ENCODE peak calls at places on chromosomes 11 and 22, in nine cellular contexts. A is brain microvascular endothelial cell, H is astrocyte of the cerebellum, P is nephron progenitor cell, O is activated B cell treated with CpG ODN at 0.5 μM for 24 hours, Y is HCT116, S is mammary epithelial cell, Q is neural progenitor cell, G is glutamatergic neuron. V is an unnamed sample.

GRCh38 chr11:67372993-67373915 is at the start of gene CLCF1:
- DNase-seq in A (peak), H (no peak), P (peak), O (peak), Y (no peak), S (peak), Q (peak), G (peak), V (no peak)

GRCh38 chr22:49725516-49725915 is 102.2 kb downstream of the BRD1 start:
- DNase-seq in A (no peak), H (no peak), P (no peak), O (no peak), Y (no peak), S (no peak), Q (no peak), G (no peak), V (no peak)

GRCh38 chr11:117618956-117619355 is 178.1 kb downstream of the DSCAML1 start:
- DNase-seq in A (no peak), H (no peak), P (no peak), O (no peak), Y (no peak), S (no peak), Q (peak), G (peak), V (no peak)

GRCh38 chr22:49480340-49480739 is 347.3 kb downstream of the BRD1 start:
- DNase-seq in A (no peak), H (no peak), P (no peak), O (no peak), Y (no peak), S (no peak), Q (no peak), G (no peak), V (no peak)

GRCh38 chr11:6251990-6252473 is 7.6 kb upstream of the CCKBR start:
- DNase-seq in A (no peak), H (no peak), P (no peak), O (no peak), Y (no peak), S (no peak), Q (no peak), G (peak), V (no peak)

GRCh38 chr11:15523576-15523975 is 408.9 kb downstream of the INSC start:
- DNase-seq in A (no peak), H (no peak), P (peak), O (no peak), Y (no peak), S (no peak), Q (no peak), G (no peak), V (no peak)

GRCh38 chr11:84969103-84969502 is 658.0 kb downstream of the DLG2 start:
- DNase-seq in A (peak), H (peak), P (peak), O (no peak), Y (no peak), S (no peak), Q (peak), G (no peak), V (no peak)

GRCh38 chr22:36351921-36352774 is 35.6 kb downstream of the MYH9 start:
- DNase-seq in A (no peak), H (no peak), P (no peak), O (no peak), Y (no peak), S (peak), Q (no peak), G (no peak), V (no peak)

GRCh38 chr11:121589946-121590537 is 137.3 kb upstream of the SORL1-AS1 start:
- DNase-seq in A (no peak), H (no peak), P (no peak), O (peak), Y (no peak), S (no peak), Q (no peak), G (no peak), V (no peak)

GRCh38 chr11:103327721-103328120 is 218.5 kb downstream of the DYNC2H1 start:
- DNase-seq in A (peak), H (no peak), P (no peak), O (no peak), Y (no peak), S (no peak), Q (no peak), G (no peak), V (no peak)

GRCh38 chr11:133753150-133753549 is 92.2 kb downstream of the SPATA19 start:
- DNase-seq in A (no peak), H (no peak), P (no peak), O (no peak), Y (no peak), S (no peak), Q (no peak), G (no peak), V (no peak)

GRCh38 chr11:6693342-6694228 is 10.4 kb upstream of the MRPL17 start:
- DNase-seq in A (peak), H (no peak), P (no peak), O (no peak), Y (peak), S (peak), Q (no peak), G (no peak), V (peak)

GRCh38 chr22:41181349-41182241 is 23.5 kb upstream of the L3MBTL2 start:
- DNase-seq in A (peak), H (no peak), P (no peak), O (no peak), Y (no peak), S (peak), Q (no peak), G (no peak), V (peak)

GRCh38 chr22:28978158-28978557 is 83.5 kb downstream of the C22orf31 start:
- DNase-seq in A (peak), H (no peak), P (no peak), O (no peak), Y (peak), S (peak), Q (no peak), G (no peak), V (no peak)

DNA sequence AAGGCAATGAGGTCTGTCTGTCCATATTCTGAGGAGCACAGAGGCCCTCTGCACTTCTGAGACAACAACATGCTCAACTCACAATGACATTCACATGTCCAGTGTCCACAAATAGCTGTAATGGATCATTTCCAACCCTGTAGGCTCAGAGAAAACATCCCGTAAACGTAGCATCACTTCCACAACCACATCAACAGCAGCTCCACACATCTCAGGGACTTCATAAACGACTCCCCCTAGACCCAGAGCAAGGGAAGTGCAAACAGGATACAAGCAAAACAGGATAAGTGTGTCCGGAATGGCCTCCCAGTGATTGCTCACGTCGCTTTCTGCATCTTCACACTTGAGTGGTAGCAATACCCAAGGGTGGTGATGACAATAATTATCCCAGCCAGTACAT is 100.2 kb downstream of the SYN3 start:
- DNase-seq in A (no peak), H (no peak), P (no peak), O (no peak), Y (no peak), S (no peak), Q (peak), G (no peak), V (no peak)
- TF ChIP-seq CTCF in A (no peak), H (no peak), P (no peak), O (no peak), Y (no peak), S (no peak), Q (peak), G (peak), V (no peak)

DNA sequence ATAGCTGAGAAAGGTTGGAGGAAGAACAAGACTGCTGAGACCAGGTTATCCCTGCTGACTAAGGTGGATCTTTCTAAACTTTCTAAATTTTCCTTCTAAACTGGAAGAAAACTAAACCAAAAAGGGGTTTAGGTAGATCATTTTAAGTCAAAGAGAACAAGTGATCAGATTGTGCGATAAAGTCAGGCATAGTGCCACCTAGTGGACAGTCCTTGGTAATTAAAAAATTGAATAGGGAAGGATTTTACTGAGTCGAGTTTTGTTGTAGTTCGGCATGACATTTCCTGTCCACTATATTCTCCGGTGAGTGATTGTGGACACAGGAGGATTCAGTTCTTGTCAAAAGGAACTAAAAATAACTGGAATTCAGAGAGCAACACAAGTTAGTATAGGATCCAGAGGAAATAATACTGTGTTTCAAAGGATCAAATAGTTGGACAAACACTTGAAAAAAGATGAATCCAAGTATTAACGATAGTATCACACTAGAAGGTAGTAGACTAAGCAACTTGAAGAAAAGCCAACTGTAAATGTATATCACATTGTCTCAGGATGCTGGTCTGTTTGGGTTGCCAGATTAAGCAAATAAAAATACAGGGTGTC is 1236.4 kb downstream of the FAM181B start:
- DNase-seq in A (peak), H (no peak), P (peak), O (no peak), Y (peak), S (peak), Q (peak), G (no peak), V (no peak)
- TF ChIP-seq CTCF in A (peak), H (peak), P (peak), O (no peak), Y (no peak), S (peak), Q (peak), G (peak), V (peak)

GRCh38 chr11:113114452-113115027 is 153.3 kb downstream of the NCAM1 start:
- DNase-seq in A (peak), H (peak), P (peak), O (no peak), Y (no peak), S (peak), Q (peak), G (peak), V (no peak)
- TF ChIP-seq CTCF in A (peak), H (peak), P (peak), O (no peak), Y (peak), S (peak), Q (peak), G (peak), V (peak)

DNA sequence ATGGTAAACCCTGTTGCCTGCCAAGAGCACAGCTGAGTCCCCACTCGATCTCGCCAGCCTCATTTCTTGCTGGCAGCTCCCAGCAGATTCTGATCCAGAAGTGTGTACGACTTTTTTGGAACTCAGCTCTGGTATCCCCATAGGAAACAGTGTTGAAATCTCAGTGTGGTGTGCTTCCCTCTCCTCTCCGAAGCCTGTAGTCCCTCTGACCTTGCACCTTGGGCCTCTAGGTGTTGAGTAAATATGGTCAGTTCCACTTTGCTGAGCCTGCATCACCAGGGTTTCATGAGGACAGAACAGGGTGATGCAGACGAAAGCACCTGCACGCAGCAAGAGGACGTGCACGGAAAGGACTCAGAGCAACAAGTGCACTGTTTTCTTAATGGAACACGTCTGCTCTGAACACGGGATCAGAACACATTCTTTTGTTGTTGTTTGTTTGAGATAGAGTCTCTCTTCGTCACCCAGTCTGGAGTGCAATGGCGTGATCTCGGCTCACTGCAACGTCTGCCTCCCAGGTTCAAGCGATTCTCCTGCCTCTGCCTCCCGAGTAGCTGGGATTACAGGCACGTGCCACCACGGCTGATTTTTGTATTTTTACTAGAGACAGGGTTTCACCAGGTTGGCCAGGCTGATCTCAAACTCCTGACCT is 3.8 kb upstream of the CPT1A start:
- DNase-seq in A (no peak), H (no peak), P (no peak), O (no peak), Y (no peak), S (no peak), Q (no peak), G (no peak), V (no peak)
- TF ChIP-seq CTCF in A (no peak), H (no peak), P (no peak), O (no peak), Y (no peak), S (no peak), Q (no peak), G (no peak), V (no peak)

GRCh38 chr11:5007561-5007960 is 12.9 kb downstream of the OR51L1 start:
- DNase-seq in A (no peak), H (no peak), P (no peak), O (no peak), Y (no peak), S (no peak), Q (no peak), G (no peak), V (no peak)

DNA sequence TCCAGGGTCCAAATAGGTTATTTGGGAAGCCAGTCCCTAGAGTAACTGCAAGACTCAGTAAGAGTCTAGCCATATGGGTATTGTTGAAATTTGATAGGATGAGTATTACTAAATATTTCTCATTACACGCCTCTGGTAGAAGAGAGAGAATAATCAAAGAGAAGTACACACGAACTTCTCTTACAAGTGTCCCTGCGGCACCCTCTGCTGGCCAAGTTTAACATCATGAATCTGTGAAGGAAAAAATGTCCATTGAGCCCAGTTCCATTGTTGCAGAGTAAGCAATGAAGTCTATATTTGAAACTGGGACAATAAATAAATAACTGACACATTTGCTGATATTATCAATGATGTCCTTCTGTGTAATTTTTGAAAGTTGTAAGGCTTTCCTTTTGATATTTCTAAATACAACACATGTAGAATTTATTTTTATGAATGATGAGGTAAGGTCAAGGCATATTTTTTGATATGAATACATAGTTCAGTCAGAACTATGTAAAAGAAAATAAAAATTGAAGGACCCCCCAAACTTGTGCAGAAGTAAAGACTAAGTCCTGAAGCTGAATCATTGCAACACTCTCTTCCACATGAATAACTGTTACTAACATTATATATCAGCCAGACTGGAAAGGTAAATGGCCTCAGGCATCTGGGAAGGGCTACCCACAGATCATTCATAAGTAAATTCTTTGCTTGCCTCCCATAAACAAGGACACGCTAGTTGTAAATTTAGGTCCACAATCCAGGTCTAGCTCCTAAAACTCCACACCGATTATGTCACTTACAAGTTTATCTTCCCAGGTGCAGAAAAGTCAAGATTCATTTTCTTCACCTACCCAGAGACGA is 10.0 kb downstream of the OR51L1 start:
- DNase-seq in A (peak), H (peak), P (peak), O (no peak), Y (peak), S (peak), Q (peak), G (peak), V (peak)
- TF ChIP-seq CTCF in A (peak), H (peak), P (peak), O (no peak), Y (peak), S (peak), Q (peak), G (peak), V (peak)

GRCh38 chr22:30265131-30265720 is 1.4 kb downstream of the OSM start:
- DNase-seq in A (no peak), H (no peak), P (no peak), O (no peak), Y (no peak), S (no peak), Q (no peak), G (no peak), V (no peak)

GRCh38 chr22:30266445-30267381 is at the start of gene OSM:
- DNase-seq in A (no peak), H (no peak), P (no peak), O (peak), Y (no peak), S (no peak), Q (no peak), G (no peak), V (no peak)

GRCh38 chr22:30267382-30268302 is 991 bp upstream of the OSM start:
- DNase-seq in A (no peak), H (no peak), P (no peak), O (no peak), Y (no peak), S (no peak), Q (no peak), G (no peak), V (no peak)

GRCh38 chr22:30263883-30264282 is 2.8 kb downstream of the OSM start:
- DNase-seq in A (no peak), H (no peak), P (no peak), O (no peak), Y (no peak), S (no peak), Q (no peak), G (no peak), V (no peak)

DNA sequence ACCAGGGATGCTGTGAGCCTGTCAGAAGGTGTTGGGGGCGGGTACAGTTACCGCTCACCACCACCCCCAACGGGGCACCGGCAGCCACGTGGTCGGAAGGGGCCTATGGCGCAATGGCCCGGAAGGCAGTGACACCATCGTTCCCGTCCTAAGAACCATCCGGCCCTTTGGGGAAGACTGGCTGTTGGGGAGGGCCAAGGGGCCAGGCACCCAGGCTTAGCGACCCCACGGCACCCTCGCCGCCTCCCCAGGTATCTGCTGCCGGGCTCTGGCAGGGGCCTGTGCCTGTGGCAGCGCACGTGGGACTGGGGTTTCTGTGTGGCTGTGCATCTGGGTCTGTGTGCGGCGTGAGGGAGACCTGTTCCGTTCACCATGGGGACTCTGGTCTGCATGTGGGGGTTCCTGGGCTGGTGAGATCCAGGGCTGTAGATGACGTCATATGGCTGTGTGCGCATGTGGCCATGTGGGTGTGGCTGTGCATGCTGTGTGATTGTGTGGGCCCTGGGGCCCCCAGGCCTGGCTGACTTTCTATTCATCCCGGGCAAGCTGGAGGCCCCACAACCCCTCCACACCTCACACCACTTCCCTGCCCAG is 703 bp downstream of the OSM start:
- DNase-seq in A (no peak), H (no peak), P (no peak), O (peak), Y (no peak), S (no peak), Q (no peak), G (no peak), V (no peak)
- TF ChIP-seq CTCF in A (no peak), H (no peak), P (no peak), O (no peak), Y (no peak), S (no peak), Q (no peak), G (no peak), V (no peak)

DNA sequence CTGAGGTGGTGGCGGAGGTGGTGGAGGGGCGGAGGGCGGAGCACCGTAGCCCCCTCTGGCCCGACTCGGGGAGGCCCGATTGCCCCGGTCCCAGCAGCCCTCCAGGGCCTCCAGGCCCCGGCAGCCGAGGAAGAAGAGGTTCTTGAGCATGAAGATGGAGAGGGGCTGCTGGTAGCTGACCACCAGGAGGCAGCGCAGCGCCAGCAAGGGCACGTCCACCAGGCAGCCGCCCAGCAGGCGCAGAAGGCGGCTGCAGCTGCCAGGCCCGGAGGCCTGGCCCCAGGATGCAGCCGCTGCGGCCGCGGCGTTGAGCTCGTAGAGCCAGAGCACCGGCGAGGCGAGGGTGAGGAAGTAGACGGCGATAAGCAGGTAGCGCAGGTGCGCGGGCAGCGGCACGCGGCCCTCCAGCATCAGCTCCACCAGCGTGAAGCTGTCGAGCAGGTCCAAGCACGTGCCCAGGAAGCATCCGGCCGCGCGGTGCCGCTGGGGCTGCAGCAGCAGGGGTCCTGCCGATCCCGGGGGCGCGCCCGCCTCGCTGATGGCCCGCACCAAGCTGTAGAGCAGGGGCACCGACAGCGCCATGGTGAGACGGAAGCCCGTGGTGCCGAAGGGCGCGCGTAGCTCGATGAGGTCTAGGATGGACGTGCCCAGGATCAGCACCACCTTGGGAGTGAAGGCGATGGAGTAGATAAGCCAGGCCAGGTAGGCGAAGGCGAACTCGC is 1.5 kb downstream of the TMEM121B start:
- DNase-seq in A (no peak), H (no peak), P (peak), O (no peak), Y (no peak), S (no peak), Q (peak), G (peak), V (no peak)
- TF ChIP-seq CTCF in A (peak), H (peak), P (no peak), O (no peak), Y (no peak), S (peak), Q (peak), G (peak), V (no peak)